ENCODE peak calls at places on chromosomes 11 and 22, in ten cellular contexts. V is progenitor cell of endocrine pancreas, C is RWPE1, D is AG09319, Z is nephron progenitor cell, Y is GM20000, H is mucosa of descending colon, B is PC-3, U is bronchial epithelial cell, S is A549. F is an unnamed sample.

GRCh38 chr11:32312865-32313403 is 122.4 kb downstream of the WT1 start:
- DNase-seq in V (no peak), C (peak; percentile 51), D (no peak), Z (no peak), Y (peak; percentile 43), H (no peak), B (peak; percentile 83), U (peak; percentile 76), S (peak; percentile 79), F (peak; percentile 50)

GRCh38 chr11:120539681-120540369 is 28.3 kb downstream of the GRIK4 start:
- DNase-seq in V (no peak), C (peak; percentile 23), D (no peak), Z (no peak), Y (no peak), H (no peak), B (peak; percentile 95), U (peak; percentile 36), S (no peak), F (peak; percentile 82)

GRCh38 chr22:35023692-35024363 is 42.1 kb upstream of the ISX start:
- DNase-seq in V (peak; percentile 81), C (peak; percentile 16), D (no peak), Z (peak; percentile 96), Y (peak; percentile 73), H (peak; percentile 89), B (peak; percentile 44), U (peak; percentile 5), S (peak; percentile 27), F (peak; percentile 27)

GRCh38 chr11:1563697-1564534 is 8.2 kb downstream of the DUSP8 start:
- DNase-seq in V (no peak), C (no peak), D (no peak), Z (no peak), Y (no peak), H (peak; percentile 27), B (no peak), U (no peak), S (no peak), F (no peak)

GRCh38 chr22:45583504-45583903 is 80.8 kb downstream of the FBLN1 start:
- DNase-seq in V (no peak), C (no peak), D (no peak), Z (no peak), Y (no peak), H (peak; percentile 2), B (no peak), U (no peak), S (no peak), F (no peak)

GRCh38 chr22:49433717-49434611 is 393.7 kb downstream of the BRD1 start:
- DNase-seq in V (no peak), C (no peak), D (no peak), Z (no peak), Y (no peak), H (no peak), B (peak; percentile 58), U (no peak), S (peak; percentile 28), F (no peak)

GRCh38 chr22:50146440-50147228 is 23.9 kb upstream of the PANX2 start:
- DNase-seq in V (no peak), C (peak; percentile 42), D (no peak), Z (peak; percentile 59), Y (no peak), H (peak; percentile 74), B (no peak), U (peak; percentile 55), S (peak; percentile 52), F (peak; percentile 80)

GRCh38 chr22:24208012-24208749 is 26.9 kb downstream of the SUSD2 start:
- DNase-seq in V (no peak), C (peak; percentile 79), D (peak; percentile 84), Z (no peak), Y (no peak), H (no peak), B (peak; percentile 95), U (peak; percentile 99), S (peak; percentile 85), F (peak; percentile 98)

GRCh38 chr11:76885390-76886097 is 24.8 kb downstream of the ACER3 start:
- DNase-seq in V (no peak), C (peak; percentile 62), D (no peak), Z (no peak), Y (no peak), H (no peak), B (peak; percentile 77), U (peak; percentile 91), S (no peak), F (peak; percentile 79)

GRCh38 chr11:76880956-76881355 is 20.2 kb downstream of the ACER3 start:
- DNase-seq in V (no peak), C (no peak), D (no peak), Z (no peak), Y (no peak), H (no peak), B (no peak), U (no peak), S (no peak), F (no peak)

GRCh38 chr11:76878014-76878413 is 17.3 kb downstream of the ACER3 start:
- DNase-seq in V (no peak), C (no peak), D (no peak), Z (no peak), Y (no peak), H (no peak), B (no peak), U (no peak), S (no peak), F (no peak)

DNA sequence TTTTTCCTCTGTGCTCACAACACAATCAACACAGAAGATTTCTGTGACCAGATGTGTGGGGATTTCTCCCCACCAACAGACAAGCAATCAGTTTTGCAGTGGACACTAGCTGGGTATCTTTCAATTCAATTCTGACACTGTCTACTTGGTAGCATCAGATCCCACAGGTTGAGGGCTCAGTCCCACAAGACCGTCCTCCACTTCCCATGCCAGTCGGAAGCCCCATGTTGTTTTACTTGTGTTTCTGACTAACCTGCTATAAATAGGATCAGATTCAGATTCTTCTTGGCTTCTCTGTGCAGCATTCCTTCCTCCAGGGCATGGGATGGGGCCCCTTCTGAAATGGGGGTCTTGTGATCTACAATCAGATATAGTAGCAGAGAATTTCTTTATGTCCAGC is 19.6 kb downstream of the ACER3 start:
- DNase-seq in V (no peak), C (no peak), D (no peak), Z (no peak), Y (no peak), H (no peak), B (no peak), U (no peak), S (no peak), F (no peak)
- TF ChIP-seq CTCF in V (no peak), C (no peak), D (no peak), Z (no peak), Y (no peak), H (no peak), B (no peak), U (no peak), S (no peak), F (no peak)

GRCh38 chr11:36509265-36509664 is 807 bp downstream of the TRAF6 start:
- DNase-seq in V (no peak), C (peak; percentile 7), D (no peak), Z (peak; percentile 13), Y (peak; percentile 26), H (no peak), B (peak; percentile 33), U (peak; percentile 31), S (no peak), F (peak; percentile 57)

GRCh38 chr11:36507824-36508489 is 2.1 kb downstream of the TRAF6 start:
- DNase-seq in V (no peak), C (no peak), D (no peak), Z (no peak), Y (no peak), H (no peak), B (no peak), U (no peak), S (no peak), F (no peak)

GRCh38 chr11:36509694-36510566 is at the start of gene TRAF6:
- DNase-seq in V (peak; percentile 88), C (peak; percentile 74), D (peak; percentile 54), Z (peak; percentile 97), Y (peak; percentile 91), H (peak; percentile 94), B (peak; percentile 76), U (peak; percentile 57), S (peak; percentile 62), F (peak; percentile 81)

GRCh38 chr11:36510567-36511020 is 522 bp upstream of the TRAF6 start:
- DNase-seq in V (no peak), C (peak; percentile 27), D (no peak), Z (no peak), Y (peak; percentile 21), H (no peak), B (peak; percentile 39), U (peak; percentile 53), S (peak; percentile 14), F (peak; percentile 19)

DNA sequence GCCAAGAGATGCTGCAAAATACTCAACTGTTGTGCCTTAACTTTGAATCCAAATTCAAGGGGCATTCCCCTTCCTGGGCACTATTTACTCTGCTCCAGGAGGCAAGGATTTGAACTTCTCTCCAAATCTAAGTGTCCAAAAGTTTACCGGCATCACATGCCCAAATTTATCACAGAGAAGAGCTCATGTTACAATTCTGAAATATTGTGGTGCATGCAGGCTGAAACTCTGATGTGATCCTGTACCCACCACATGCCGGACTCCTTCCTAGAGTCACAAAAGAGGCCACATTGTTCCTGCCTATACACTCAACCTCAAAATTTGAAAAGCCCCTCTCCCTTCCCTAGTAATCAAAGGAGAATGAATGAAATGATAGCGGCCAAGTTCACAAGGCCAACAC is 1.3 kb downstream of the TRAF6 start:
- DNase-seq in V (no peak), C (no peak), D (no peak), Z (no peak), Y (no peak), H (no peak), B (peak; percentile 15), U (no peak), S (no peak), F (peak; percentile 17)
- TF ChIP-seq CTCF in V (no peak), C (no peak), D (no peak), Z (no peak), Y (no peak), H (no peak), B (no peak), U (no peak), S (no peak), F (no peak)

DNA sequence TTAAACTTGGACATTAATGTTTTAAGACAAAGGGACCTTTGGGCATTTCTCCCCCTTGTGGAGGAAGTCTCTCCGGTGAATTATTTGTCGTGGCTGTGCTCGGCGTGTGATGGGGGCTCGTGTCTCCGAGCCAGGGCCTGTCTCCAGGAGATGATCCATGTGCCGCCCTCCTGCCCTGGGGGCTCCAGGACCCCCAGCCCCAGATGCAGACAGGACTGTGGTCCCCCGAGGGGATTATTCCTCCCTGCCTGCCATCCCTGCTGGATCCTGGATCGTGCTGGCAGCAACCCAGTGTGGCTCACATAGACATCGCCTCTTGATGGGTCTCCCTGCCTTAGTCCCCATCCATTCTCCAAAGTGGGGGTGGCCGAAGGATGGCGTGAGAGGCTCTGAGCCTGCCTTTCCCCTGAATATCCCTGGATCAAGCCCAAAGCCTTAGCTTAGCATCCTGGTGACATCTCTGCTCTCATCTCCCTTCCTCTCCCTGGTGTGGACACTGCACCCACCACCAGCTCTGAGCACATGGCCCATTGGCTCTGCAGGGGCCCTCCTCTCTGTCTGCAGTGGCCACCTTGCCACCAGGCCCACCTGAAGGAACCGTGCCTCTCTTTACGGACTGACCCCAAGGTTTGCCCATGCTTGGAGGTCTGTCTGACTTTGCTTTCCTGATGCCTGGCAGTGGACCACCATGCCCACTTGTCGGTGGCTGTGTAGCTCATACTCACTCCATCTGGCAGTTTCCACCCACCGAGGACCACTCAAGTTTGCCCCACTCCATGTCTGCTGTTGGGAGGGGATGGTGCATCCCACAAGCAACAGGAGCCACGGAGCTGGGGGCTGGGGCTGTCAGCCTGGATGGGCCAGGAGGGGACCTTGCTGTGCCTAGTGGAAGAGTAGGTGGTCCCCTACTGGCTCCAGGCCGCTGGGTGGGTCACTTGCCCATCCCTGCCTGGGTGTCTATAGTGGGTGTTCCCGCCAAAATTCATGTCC is 56.7 kb downstream of the SMIM38 start:
- DNase-seq in V (no peak), C (no peak), D (no peak), Z (no peak), Y (no peak), H (no peak), B (no peak), U (no peak), S (no peak), F (no peak)
- TF ChIP-seq CTCF in V (peak; percentile 38), C (no peak), D (peak; percentile 28), Z (peak; percentile 28), Y (no peak), H (no peak), B (peak; percentile 51), U (peak; percentile 12), S (peak; percentile 28), F (peak; percentile 29)

GRCh38 chr11:44463751-44464150 is 101.7 kb upstream of the CD82 start:
- DNase-seq in V (no peak), C (no peak), D (no peak), Z (no peak), Y (no peak), H (no peak), B (no peak), U (no peak), S (no peak), F (no peak)

GRCh38 chr11:44467931-44468330 is 97.5 kb upstream of the CD82 start:
- DNase-seq in V (no peak), C (no peak), D (no peak), Z (no peak), Y (no peak), H (no peak), B (no peak), U (no peak), S (no peak), F (no peak)

GRCh38 chr11:44467413-44467812 is 98.0 kb upstream of the CD82 start:
- DNase-seq in V (no peak), C (no peak), D (no peak), Z (no peak), Y (no peak), H (no peak), B (no peak), U (no peak), S (no peak), F (no peak)

GRCh38 chr11:44466531-44467179 is 98.8 kb upstream of the CD82 start:
- DNase-seq in V (no peak), C (no peak), D (no peak), Z (no peak), Y (no peak), H (no peak), B (no peak), U (no peak), S (no peak), F (no peak)

GRCh38 chr11:44464741-44465140 is 100.7 kb upstream of the CD82 start:
- DNase-seq in V (no peak), C (no peak), D (no peak), Z (no peak), Y (no peak), H (no peak), B (peak; percentile 37), U (peak; percentile 32), S (no peak), F (no peak)
- TF ChIP-seq CTCF in V (no peak), C (no peak), D (no peak), Z (no peak), Y (no peak), H (no peak), B (peak; percentile 38), U (peak; percentile 6), S (no peak), F (no peak)